ENCODE peak calls at places on chromosomes 4 and X, in four cellular contexts. E, P, U and B are unnamed samples.

GRCh38 chr4:10722957-10723356 is 38.4 kb upstream of the CLNK start:
- DNase-seq in U (no peak), P (no peak), E (no peak), B (no peak)

GRCh38 chr4:74038161-74039064 is at the start of gene CXCL3:
- DNase-seq in P (peak; percentile 84), E (no peak), U (peak; percentile 71), B (peak; percentile 59)

GRCh38 chr4:17558941-17559708 is 17.9 kb upstream of the LAP3 start:
- DNase-seq in U (no peak), P (no peak), E (no peak), B (no peak)

GRCh38 chr4:66572949-66573348 is 902.7 kb upstream of the EPHA5 start:
- DNase-seq in P (peak; percentile 79), E (no peak), U (peak; percentile 73), B (peak; percentile 70)

GRCh38 chr4:187782425-187782824 is 213.1 kb upstream of the ZFP42 start:
- DNase-seq in U (no peak), P (no peak), E (no peak), B (no peak)

GRCh38 chr4:167890226-167890625 is 202.1 kb upstream of the ANXA10 start:
- DNase-seq in P (no peak), U (no peak), E (no peak), B (no peak)

GRCh38 chr4:2357821-2358745 is 60.4 kb downstream of the ZFYVE28 start:
- DNase-seq in E (no peak), P (no peak), U (no peak), B (no peak)

GRCh38 chr4:95129036-95129435 is 371.3 kb downstream of the BMPR1B start:
- DNase-seq in E (no peak), U (no peak), P (no peak), B (no peak)

GRCh38 chr4:87092389-87093141 is 127.9 kb downstream of the KLHL8 start:
- DNase-seq in E (no peak), U (peak; percentile 94), P (peak; percentile 56), B (peak; percentile 81)

GRCh38 chr4:40976343-40976742 is 226.6 kb downstream of the NSUN7 start:
- DNase-seq in P (peak; percentile 79), E (no peak), U (peak; percentile 63), B (no peak)

GRCh38 chrX:41100200-41100599 is 15.0 kb downstream of the USP9X start:
- DNase-seq in U (no peak), P (no peak), E (no peak), B (no peak)

GRCh38 chr4:123869517-123870282 is 473.1 kb downstream of the SPRY1 start:
- DNase-seq in U (no peak), E (peak; percentile 55), P (no peak), B (no peak)

GRCh38 chrX:45140812-45141211 is 59.9 kb downstream of the DIPK2B start:
- DNase-seq in U (no peak), E (no peak), P (no peak), B (no peak)

GRCh38 chrX:101419489-101419888 is 11.5 kb downstream of the HNRNPH2 start:
- DNase-seq in E (no peak), U (no peak), P (no peak), B (no peak)

GRCh38 chrX:15751160-15751819 is 13.2 kb downstream of the CA5B start:
- DNase-seq in U (no peak), E (no peak), P (peak; percentile 61), B (no peak)

GRCh38 chr4:189659302-189659701 is 281.4 kb upstream of the FRG1 start:
- DNase-seq in U (no peak), E (no peak), P (no peak), B (no peak)

GRCh38 chr4:98055800-98056501 is 87.3 kb downstream of the STPG2 start:
- DNase-seq in E (no peak), P (no peak), U (no peak), B (no peak)

GRCh38 chr4:111678466-111678865 is 466.8 kb upstream of the FAM241A start:
- DNase-seq in P (peak; percentile 1), E (no peak), U (no peak), B (no peak)

GRCh38 chrX:38664285-38664684 is 102.9 kb downstream of the TSPAN7 start:
- DNase-seq in P (peak; percentile 36), U (peak; percentile 3), E (no peak), B (peak; percentile 15)

GRCh38 chr4:184812651-184813181 is 13.1 kb downstream of the ACSL1 start:
- DNase-seq in P (peak; percentile 56), E (no peak), U (no peak), B (peak; percentile 50)

GRCh38 chr4:165053645-165054044 is at the start of gene TRIM75:
- DNase-seq in E (no peak), U (no peak), P (no peak), B (no peak)

GRCh38 chr4:42341518-42342026 is 55.7 kb upstream of the SHISA3 start:
- DNase-seq in P (no peak), E (no peak), U (no peak), B (peak; percentile 51)

GRCh38 chr4:38905657-38906398 is 38.2 kb downstream of the FAM114A1 start:
- DNase-seq in U (no peak), E (no peak), P (no peak), B (no peak)

GRCh38 chr4:122458625-122459024 is 2.1 kb upstream of the IL2 start:
- DNase-seq in U (peak; percentile 32), E (no peak), P (peak; percentile 20), B (peak; percentile 8)

GRCh38 chrX:119605398-119605738 is 856 bp downstream of the NKRF start:
- DNase-seq in P (no peak), U (no peak), E (no peak), B (no peak)

GRCh38 chr4:179569549-179569948 is 2127.3 kb upstream of the AGA start:
- DNase-seq in U (no peak), P (no peak), E (no peak), B (no peak)

GRCh38 chr4:26566027-26566578 is 17.8 kb upstream of the TBC1D19 start:
- DNase-seq in P (peak; percentile 46), E (no peak), U (no peak), B (no peak)

GRCh38 chr4:78627046-78627965 is 75.7 kb downstream of the ANXA3 start:
- DNase-seq in E (no peak), U (peak; percentile 81), P (no peak), B (no peak)

GRCh38 chrX:132505116-132505515 is 16.3 kb upstream of the MBNL3 start:
- DNase-seq in U (no peak), E (no peak), P (no peak), B (no peak)

GRCh38 chrX:124421898-124422622 is 75.7 kb downstream of the SH2D1A start:
- DNase-seq in P (no peak), E (no peak), U (no peak), B (no peak)

GRCh38 chr4:77147400-77147782 is 9.6 kb upstream of the CCNG2 start:
- DNase-seq in P (no peak), E (no peak), U (no peak), B (no peak)

GRCh38 chrX:153818571-153819397 is 11.6 kb downstream of the PDZD4 start:
- DNase-seq in P (no peak), U (peak; percentile 2), E (no peak), B (no peak)